ENCODE peak calls at places on chromosomes 7 and 10, in seven cellular contexts. I is astrocyte, B is H1, W is HCT116, O is heart left ventricle, P is GM23338, E is SK-N-SH. G is an unnamed sample.

GRCh38 chr7:128737867-128738390 is 1.2 kb upstream of the CALU start:
- DNase-seq in I (peak; percentile 84), P (no peak), W (peak; percentile 13), E (no peak), B (no peak), O (no peak), G (no peak)

GRCh38 chr7:150372271-150373048 is 3.8 kb downstream of the REPIN1 start:
- DNase-seq in I (no peak), O (no peak), B (no peak), P (no peak), W (no peak), E (no peak), G (no peak)

GRCh38 chr7:25158962-25159361 is 33.9 kb upstream of the CYCS start:
- DNase-seq in P (no peak), O (no peak), I (no peak), E (no peak), B (no peak), W (no peak), G (no peak)

GRCh38 chr10:101079874-101080273 is 18.1 kb downstream of the KAZALD1 start:
- DNase-seq in E (peak; percentile 82), O (no peak), B (no peak), W (no peak), I (no peak), P (no peak), G (no peak)

GRCh38 chr10:129968020-129968861 is 4.2 kb upstream of the EBF3 start:
- DNase-seq in B (no peak), I (no peak), O (no peak), P (no peak), W (no peak), E (peak; percentile 29), G (peak; percentile 59)

GRCh38 chr10:110488124-110488681 is 9.5 kb upstream of the DUSP5 start:
- DNase-seq in E (no peak), P (no peak), W (no peak), B (no peak), I (peak; percentile 63), O (no peak), G (no peak)

GRCh38 chr10:77405771-77406241 is 231.8 kb downstream of the KCNMA1 start:
- DNase-seq in W (peak; percentile 53), E (peak; percentile 58), B (peak; percentile 77), I (peak; percentile 72), O (peak; percentile 59), P (peak; percentile 80), G (peak; percentile 84)

GRCh38 chr10:48364659-48365405 is 58.4 kb downstream of the MAPK8 start:
- DNase-seq in E (no peak), O (no peak), P (no peak), W (no peak), B (no peak), I (peak; percentile 56), G (no peak)

GRCh38 chr7:2381227-2381626 is 22.2 kb upstream of the CHST12 start:
- DNase-seq in I (no peak), W (no peak), P (no peak), O (no peak), B (no peak), E (no peak), G (no peak)

GRCh38 chr7:40888499-40888898 is 753.7 kb downstream of the SUGCT start:
- DNase-seq in O (no peak), I (no peak), W (no peak), E (no peak), B (no peak), P (no peak), G (no peak)

GRCh38 chr10:112912441-112912911 is 37.6 kb upstream of the TCF7L2 start:
- DNase-seq in P (no peak), B (no peak), E (no peak), O (no peak), I (no peak), W (peak; percentile 66), G (no peak)

GRCh38 chr10:66215005-66215404 is 710.8 kb upstream of the LRRTM3 start:
- DNase-seq in W (no peak), I (no peak), E (peak; percentile 1), O (no peak), P (peak; percentile 33), B (no peak), G (no peak)

GRCh38 chr10:50419756-50420155 is 168.4 kb upstream of the ASAH2 start:
- DNase-seq in P (no peak), I (no peak), W (no peak), B (no peak), E (no peak), O (no peak), G (no peak)

GRCh38 chr7:40873248-40873647 is 738.4 kb downstream of the SUGCT start:
- DNase-seq in E (no peak), W (no peak), O (no peak), I (no peak), B (no peak), P (no peak), G (no peak)

GRCh38 chr10:111821876-111822275 is 361.7 kb downstream of the GPAM start:
- DNase-seq in E (no peak), W (no peak), O (no peak), I (no peak), P (no peak), B (no peak), G (no peak)

GRCh38 chr7:22667562-22668239 is 59.3 kb upstream of the IL6 start:
- DNase-seq in W (peak; percentile 6), P (peak; percentile 64), B (no peak), E (no peak), I (peak; percentile 84), O (no peak), G (no peak)

GRCh38 chr10:24448351-24449009 is 239.5 kb downstream of the KIAA1217 start:
- DNase-seq in W (no peak), E (no peak), B (no peak), O (no peak), P (no peak), I (peak; percentile 53), G (no peak)

GRCh38 chr7:118803-119376 is 73.5 kb upstream of the FAM20C start:
- DNase-seq in P (no peak), E (no peak), W (no peak), B (no peak), O (no peak), I (no peak), G (no peak)

GRCh38 chr10:99266383-99266782 is 30.7 kb upstream of the HPSE2 start:
- DNase-seq in I (no peak), W (no peak), B (no peak), P (no peak), E (no peak), O (no peak), G (no peak)

GRCh38 chr10:11798862-11799735 is 24.1 kb upstream of the PROSER2 start:
- DNase-seq in B (no peak), E (peak; percentile 63), I (no peak), W (no peak), O (no peak), P (peak; percentile 65), G (no peak)

DNA sequence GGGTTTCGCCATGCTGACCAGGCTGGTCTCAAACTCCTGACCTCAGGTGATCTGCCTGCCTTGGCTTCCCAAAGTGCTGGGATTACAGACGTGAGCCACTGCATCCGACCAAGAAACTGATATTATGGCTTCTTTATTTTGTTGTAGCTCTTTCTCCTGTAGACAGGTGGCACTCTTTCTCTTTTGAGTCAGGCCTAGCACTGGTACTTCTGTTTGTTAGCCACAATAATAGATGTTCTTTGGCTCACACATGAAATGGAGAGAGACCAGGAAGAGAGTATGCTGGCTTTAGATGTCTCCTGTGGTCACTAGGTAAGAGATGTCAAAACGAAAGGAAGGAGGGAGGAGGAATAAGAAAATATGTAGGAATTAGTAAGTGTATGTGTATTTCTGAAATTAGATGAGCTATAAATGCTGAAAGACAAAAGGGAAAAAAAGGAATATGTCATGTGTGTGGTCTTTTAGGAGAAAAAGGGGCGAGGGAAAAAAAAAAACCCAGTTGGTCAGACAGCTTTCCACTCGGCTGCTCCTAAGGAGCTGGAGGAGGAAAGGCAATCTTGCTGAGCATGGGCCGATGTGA is 78.7 kb downstream of the CLEC2L start:
- DNase-seq in I (peak; percentile 25), E (peak; percentile 65), O (no peak), P (peak; percentile 80), B (no peak), W (peak; percentile 15), G (no peak)
- TF ChIP-seq CTCF in I (peak; percentile 59), E (peak; percentile 86), O (peak; percentile 60), P (peak; percentile 85), B (no peak), W (peak; percentile 62), G (peak; percentile 38)

GRCh38 chr7:136292365-136292764 is 315.2 kb upstream of the MTPN start:
- DNase-seq in O (no peak), E (no peak), P (no peak), W (no peak), B (no peak), I (no peak), G (no peak)

GRCh38 chr7:136293272-136293671 is 316.1 kb upstream of the MTPN start:
- DNase-seq in P (no peak), E (no peak), W (no peak), I (no peak), O (no peak), B (no peak), G (no peak)

GRCh38 chr7:136294977-136295376 is 317.8 kb upstream of the MTPN start:
- DNase-seq in W (no peak), E (no peak), O (no peak), P (peak; percentile 11), B (no peak), I (no peak), G (no peak)

DNA sequence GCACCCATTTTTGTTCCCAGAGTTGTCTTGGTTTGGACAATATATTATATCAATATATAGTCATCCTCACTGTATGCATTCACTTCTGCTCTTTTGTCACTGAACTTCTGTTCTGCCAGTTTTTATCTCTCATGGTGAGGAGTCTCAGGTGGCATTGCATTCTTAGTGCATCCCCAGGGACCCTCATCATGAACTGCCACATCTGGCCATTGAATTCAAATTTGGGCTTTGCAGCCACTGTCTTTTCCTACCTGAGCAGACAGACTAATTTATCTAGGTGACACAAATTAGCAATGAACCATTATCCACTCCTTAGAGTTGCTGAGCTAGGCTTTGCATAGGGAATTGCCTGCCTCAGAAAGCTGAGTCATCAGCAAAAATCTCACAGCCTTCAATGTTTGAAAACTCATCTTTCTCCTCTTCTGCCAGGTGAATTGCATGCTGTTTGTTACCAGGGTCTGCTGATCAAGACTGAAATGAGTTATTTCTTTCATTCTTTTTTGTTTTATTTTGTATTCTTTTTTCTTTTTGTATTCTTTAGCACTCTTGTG is 316.8 kb upstream of the MTPN start:
- DNase-seq in W (no peak), P (no peak), O (no peak), E (no peak), I (no peak), B (no peak), G (no peak)
- H3K4me1 ChIP-seq in W (no peaks in the 10 kb centered on the region), P (no peaks in the 10 kb centered on the region), O (no peaks in the 10 kb centered on the region), E (no peaks in the 10 kb centered on the region), I (no peaks in the 10 kb centered on the region), B (no peaks in the 10 kb centered on the region), G (no peaks in the 10 kb centered on the region)

DNA sequence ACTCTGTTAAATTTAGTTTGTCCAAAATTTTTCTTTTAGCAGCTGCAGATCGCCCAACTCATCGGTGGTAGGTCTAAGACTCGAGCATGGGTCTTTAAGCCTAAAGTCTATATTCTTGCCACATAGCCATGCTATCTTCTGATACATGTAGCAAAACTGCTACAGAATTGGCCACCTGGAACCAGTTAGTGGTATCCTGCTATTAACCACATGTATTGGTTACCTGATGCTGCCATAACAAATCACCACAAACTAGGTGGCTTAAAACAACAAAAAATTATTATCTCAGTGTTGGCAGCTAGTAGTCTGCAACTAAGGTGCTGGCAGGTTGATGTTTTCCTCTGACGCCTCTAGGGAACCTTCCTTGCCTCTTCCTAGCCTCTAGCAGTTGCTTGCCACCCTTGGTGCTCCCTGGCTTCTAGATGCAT is 96.7 kb upstream of the PIK3CG start:
- DNase-seq in E (no peak), I (peak; percentile 32), P (no peak), B (no peak), O (no peak), W (no peak), G (no peak)
- TF ChIP-seq CTCF in E (no peak), I (no peak), P (no peak), B (no peak), O (no peak), W (no peak), G (no peak)

GRCh38 chr7:45021604-45022296 is 21.7 kb downstream of the CCM2 start:
- DNase-seq in E (no peak), P (no peak), I (peak; percentile 49), O (no peak), B (no peak), W (no peak), G (no peak)
- H3K4me1 ChIP-seq in E (no peaks in the 10 kb centered on the region), P (no peaks in the 10 kb centered on the region), I (peaks cover 7% of the 10 kb centered on the region), O (no peaks in the 10 kb centered on the region), B (no peaks in the 10 kb centered on the region), W (no peaks in the 10 kb centered on the region), G (no peaks in the 10 kb centered on the region)